ENCODE peak calls at places on chromosomes 2 and 18, in ten cellular contexts. One of them, this sample, is unnamed.

GRCh38 chr2:209671280-209671679 is 100.4 kb upstream of the UNC80 start:
- DNase-seq in NCI-H1694 treated with DMSO at 0.1 percent for 48 hours: no peak
- DNase-seq in activated CD4-positive, CD25-positive, alpha-beta regulatory T cell: no peak
- DNase-seq in NCI-H1092: no peak
- DNase-seq in CD8-positive, alpha-beta memory T cell: no peak
- DNase-seq in stimulated activated CD4-positive, alpha-beta T cell treated with anti-CD3 and anti-CD28 coated beads, Interleukin-12 subunit alpha, Interleukin-12 subunit beta, amount 100 ng/mL, for 48 hours: no peak
- DNase-seq in PC-9: no peak
- DNase-seq in adipocyte: no peak
- DNase-seq in astrocyte: no peak
- DNase-seq in Calu3: no peak
- DNase-seq in this sample: no peak

GRCh38 chr2:212595036-212595654 is 56.5 kb upstream of the ERBB4 start:
- DNase-seq in NCI-H1694 treated with DMSO at 0.1 percent for 48 hours: peak; percentile 35
- DNase-seq in activated CD4-positive, CD25-positive, alpha-beta regulatory T cell: no peak
- DNase-seq in NCI-H1092: no peak
- DNase-seq in CD8-positive, alpha-beta memory T cell: no peak
- DNase-seq in stimulated activated CD4-positive, alpha-beta T cell treated with anti-CD3 and anti-CD28 coated beads, Interleukin-12 subunit alpha, Interleukin-12 subunit beta, amount 100 ng/mL, for 48 hours: no peak
- DNase-seq in PC-9: no peak
- DNase-seq in adipocyte: peak; percentile 47
- DNase-seq in astrocyte: peak; percentile 31
- DNase-seq in Calu3: no peak
- DNase-seq in this sample: peak; percentile 9

GRCh38 chr18:48547456-48548403 is 8.9 kb downstream of the CTIF start:
- DNase-seq in NCI-H1694 treated with DMSO at 0.1 percent for 48 hours: no peak
- DNase-seq in activated CD4-positive, CD25-positive, alpha-beta regulatory T cell: no peak
- DNase-seq in NCI-H1092: no peak
- DNase-seq in CD8-positive, alpha-beta memory T cell: no peak
- DNase-seq in stimulated activated CD4-positive, alpha-beta T cell treated with anti-CD3 and anti-CD28 coated beads, Interleukin-12 subunit alpha, Interleukin-12 subunit beta, amount 100 ng/mL, for 48 hours: no peak
- DNase-seq in PC-9: peak; percentile 37
- DNase-seq in adipocyte: peak; percentile 88
- DNase-seq in astrocyte: peak; percentile 85
- DNase-seq in Calu3: peak; percentile 15
- DNase-seq in this sample: peak; percentile 67

GRCh38 chr2:239594772-239595608 is 194.2 kb upstream of the HDAC4 start:
- DNase-seq in NCI-H1694 treated with DMSO at 0.1 percent for 48 hours: peak; percentile 1
- DNase-seq in activated CD4-positive, CD25-positive, alpha-beta regulatory T cell: no peak
- DNase-seq in NCI-H1092: no peak
- DNase-seq in CD8-positive, alpha-beta memory T cell: no peak
- DNase-seq in stimulated activated CD4-positive, alpha-beta T cell treated with anti-CD3 and anti-CD28 coated beads, Interleukin-12 subunit alpha, Interleukin-12 subunit beta, amount 100 ng/mL, for 48 hours: no peak
- DNase-seq in PC-9: no peak
- DNase-seq in adipocyte: no peak
- DNase-seq in astrocyte: no peak
- DNase-seq in Calu3: no peak
- DNase-seq in this sample: no peak

GRCh38 chr2:242012956-242013764 is 143.6 kb downstream of the RTP5 start:
- DNase-seq in NCI-H1694 treated with DMSO at 0.1 percent for 48 hours: no peak
- DNase-seq in activated CD4-positive, CD25-positive, alpha-beta regulatory T cell: no peak
- DNase-seq in NCI-H1092: no peak
- DNase-seq in CD8-positive, alpha-beta memory T cell: no peak
- DNase-seq in stimulated activated CD4-positive, alpha-beta T cell treated with anti-CD3 and anti-CD28 coated beads, Interleukin-12 subunit alpha, Interleukin-12 subunit beta, amount 100 ng/mL, for 48 hours: no peak
- DNase-seq in PC-9: no peak
- DNase-seq in adipocyte: no peak
- DNase-seq in astrocyte: no peak
- DNase-seq in Calu3: no peak
- DNase-seq in this sample: no peak

GRCh38 chr2:101811226-101812015 is 113.9 kb downstream of the MAP4K4 start:
- DNase-seq in NCI-H1694 treated with DMSO at 0.1 percent for 48 hours: peak; percentile 76
- DNase-seq in activated CD4-positive, CD25-positive, alpha-beta regulatory T cell: no peak
- DNase-seq in NCI-H1092: no peak
- DNase-seq in CD8-positive, alpha-beta memory T cell: no peak
- DNase-seq in stimulated activated CD4-positive, alpha-beta T cell treated with anti-CD3 and anti-CD28 coated beads, Interleukin-12 subunit alpha, Interleukin-12 subunit beta, amount 100 ng/mL, for 48 hours: no peak
- DNase-seq in PC-9: no peak
- DNase-seq in adipocyte: no peak
- DNase-seq in astrocyte: no peak
- DNase-seq in Calu3: no peak
- DNase-seq in this sample: no peak

GRCh38 chr2:84866121-84866520 is 14.8 kb downstream of the TRABD2A start:
- DNase-seq in NCI-H1694 treated with DMSO at 0.1 percent for 48 hours: no peak
- DNase-seq in activated CD4-positive, CD25-positive, alpha-beta regulatory T cell: no peak
- DNase-seq in NCI-H1092: no peak
- DNase-seq in CD8-positive, alpha-beta memory T cell: no peak
- DNase-seq in stimulated activated CD4-positive, alpha-beta T cell treated with anti-CD3 and anti-CD28 coated beads, Interleukin-12 subunit alpha, Interleukin-12 subunit beta, amount 100 ng/mL, for 48 hours: no peak
- DNase-seq in PC-9: no peak
- DNase-seq in adipocyte: peak; percentile 45
- DNase-seq in astrocyte: no peak
- DNase-seq in Calu3: no peak
- DNase-seq in this sample: no peak

GRCh38 chr2:127090281-127091128 is 16.4 kb downstream of the BIN1 start:
- DNase-seq in NCI-H1694 treated with DMSO at 0.1 percent for 48 hours: no peak
- DNase-seq in activated CD4-positive, CD25-positive, alpha-beta regulatory T cell: no peak
- DNase-seq in NCI-H1092: no peak
- DNase-seq in CD8-positive, alpha-beta memory T cell: no peak
- DNase-seq in stimulated activated CD4-positive, alpha-beta T cell treated with anti-CD3 and anti-CD28 coated beads, Interleukin-12 subunit alpha, Interleukin-12 subunit beta, amount 100 ng/mL, for 48 hours: no peak
- DNase-seq in PC-9: no peak
- DNase-seq in adipocyte: no peak
- DNase-seq in astrocyte: no peak
- DNase-seq in Calu3: no peak
- DNase-seq in this sample: no peak

GRCh38 chr2:75559633-75560021 is 1.1 kb downstream of the EVA1A start:
- DNase-seq in NCI-H1694 treated with DMSO at 0.1 percent for 48 hours: no peak
- DNase-seq in activated CD4-positive, CD25-positive, alpha-beta regulatory T cell: no peak
- DNase-seq in NCI-H1092: no peak
- DNase-seq in CD8-positive, alpha-beta memory T cell: no peak
- DNase-seq in stimulated activated CD4-positive, alpha-beta T cell treated with anti-CD3 and anti-CD28 coated beads, Interleukin-12 subunit alpha, Interleukin-12 subunit beta, amount 100 ng/mL, for 48 hours: no peak
- DNase-seq in PC-9: no peak
- DNase-seq in adipocyte: no peak
- DNase-seq in astrocyte: peak; percentile 24
- DNase-seq in Calu3: no peak
- DNase-seq in this sample: no peak

GRCh38 chr2:235518317-235519090 is 24.7 kb downstream of the AGAP1 start:
- DNase-seq in NCI-H1694 treated with DMSO at 0.1 percent for 48 hours: peak; percentile 20
- DNase-seq in activated CD4-positive, CD25-positive, alpha-beta regulatory T cell: no peak
- DNase-seq in NCI-H1092: no peak
- DNase-seq in CD8-positive, alpha-beta memory T cell: no peak
- DNase-seq in stimulated activated CD4-positive, alpha-beta T cell treated with anti-CD3 and anti-CD28 coated beads, Interleukin-12 subunit alpha, Interleukin-12 subunit beta, amount 100 ng/mL, for 48 hours: no peak
- DNase-seq in PC-9: no peak
- DNase-seq in adipocyte: no peak
- DNase-seq in astrocyte: no peak
- DNase-seq in Calu3: no peak
- DNase-seq in this sample: no peak

GRCh38 chr2:113291191-113291590 is 12.5 kb upstream of the PAX8 start:
- DNase-seq in NCI-H1694 treated with DMSO at 0.1 percent for 48 hours: no peak
- DNase-seq in activated CD4-positive, CD25-positive, alpha-beta regulatory T cell: no peak
- DNase-seq in NCI-H1092: no peak
- DNase-seq in CD8-positive, alpha-beta memory T cell: no peak
- DNase-seq in stimulated activated CD4-positive, alpha-beta T cell treated with anti-CD3 and anti-CD28 coated beads, Interleukin-12 subunit alpha, Interleukin-12 subunit beta, amount 100 ng/mL, for 48 hours: no peak
- DNase-seq in PC-9: no peak
- DNase-seq in adipocyte: no peak
- DNase-seq in astrocyte: no peak
- DNase-seq in Calu3: no peak
- DNase-seq in this sample: no peak

GRCh38 chr18:12271376-12272235 is 17.4 kb downstream of the CIDEA start:
- DNase-seq in NCI-H1694 treated with DMSO at 0.1 percent for 48 hours: peak; percentile 81
- DNase-seq in activated CD4-positive, CD25-positive, alpha-beta regulatory T cell: peak; percentile 34
- DNase-seq in NCI-H1092: peak; percentile 33
- DNase-seq in CD8-positive, alpha-beta memory T cell: peak; percentile 40
- DNase-seq in stimulated activated CD4-positive, alpha-beta T cell treated with anti-CD3 and anti-CD28 coated beads, Interleukin-12 subunit alpha, Interleukin-12 subunit beta, amount 100 ng/mL, for 48 hours: peak; percentile 42
- DNase-seq in PC-9: peak; percentile 83
- DNase-seq in adipocyte: peak; percentile 89
- DNase-seq in astrocyte: peak; percentile 56
- DNase-seq in Calu3: peak; percentile 85
- DNase-seq in this sample: peak; percentile 75

GRCh38 chr2:172438741-172439508 is 11.5 kb downstream of the ITGA6 start:
- DNase-seq in NCI-H1694 treated with DMSO at 0.1 percent for 48 hours: no peak
- DNase-seq in activated CD4-positive, CD25-positive, alpha-beta regulatory T cell: no peak
- DNase-seq in NCI-H1092: no peak
- DNase-seq in CD8-positive, alpha-beta memory T cell: no peak
- DNase-seq in stimulated activated CD4-positive, alpha-beta T cell treated with anti-CD3 and anti-CD28 coated beads, Interleukin-12 subunit alpha, Interleukin-12 subunit beta, amount 100 ng/mL, for 48 hours: no peak
- DNase-seq in PC-9: peak; percentile 87
- DNase-seq in adipocyte: peak; percentile 47
- DNase-seq in astrocyte: peak; percentile 42
- DNase-seq in Calu3: peak; percentile 68
- DNase-seq in this sample: peak; percentile 60

GRCh38 chr2:84880645-84881521 is at the start of gene TRABD2A:
- DNase-seq in NCI-H1694 treated with DMSO at 0.1 percent for 48 hours: no peak
- DNase-seq in activated CD4-positive, CD25-positive, alpha-beta regulatory T cell: peak; percentile 36
- DNase-seq in NCI-H1092: no peak
- DNase-seq in CD8-positive, alpha-beta memory T cell: peak; percentile 75
- DNase-seq in stimulated activated CD4-positive, alpha-beta T cell treated with anti-CD3 and anti-CD28 coated beads, Interleukin-12 subunit alpha, Interleukin-12 subunit beta, amount 100 ng/mL, for 48 hours: peak; percentile 53
- DNase-seq in PC-9: no peak
- DNase-seq in adipocyte: peak; percentile 60
- DNase-seq in astrocyte: no peak
- DNase-seq in Calu3: no peak
- DNase-seq in this sample: no peak

GRCh38 chr2:128197059-128197458 is 106.1 kb downstream of the UGGT1 start:
- DNase-seq in NCI-H1694 treated with DMSO at 0.1 percent for 48 hours: no peak
- DNase-seq in activated CD4-positive, CD25-positive, alpha-beta regulatory T cell: no peak
- DNase-seq in NCI-H1092: no peak
- DNase-seq in CD8-positive, alpha-beta memory T cell: no peak
- DNase-seq in stimulated activated CD4-positive, alpha-beta T cell treated with anti-CD3 and anti-CD28 coated beads, Interleukin-12 subunit alpha, Interleukin-12 subunit beta, amount 100 ng/mL, for 48 hours: no peak
- DNase-seq in PC-9: no peak
- DNase-seq in adipocyte: no peak
- DNase-seq in astrocyte: no peak
- DNase-seq in Calu3: no peak
- DNase-seq in this sample: no peak

GRCh38 chr2:239264838-239265651 is 135.8 kb downstream of the HDAC4 start:
- DNase-seq in NCI-H1694 treated with DMSO at 0.1 percent for 48 hours: no peak
- DNase-seq in activated CD4-positive, CD25-positive, alpha-beta regulatory T cell: no peak
- DNase-seq in NCI-H1092: no peak
- DNase-seq in CD8-positive, alpha-beta memory T cell: peak; percentile 86
- DNase-seq in stimulated activated CD4-positive, alpha-beta T cell treated with anti-CD3 and anti-CD28 coated beads, Interleukin-12 subunit alpha, Interleukin-12 subunit beta, amount 100 ng/mL, for 48 hours: peak; percentile 58
- DNase-seq in PC-9: peak; percentile 55
- DNase-seq in adipocyte: peak; percentile 20
- DNase-seq in astrocyte: peak; percentile 73
- DNase-seq in Calu3: peak; percentile 22
- DNase-seq in this sample: peak; percentile 79

GRCh38 chr2:96137611-96138129 is 632 bp downstream of the ASTL start:
- DNase-seq in NCI-H1694 treated with DMSO at 0.1 percent for 48 hours: no peak
- DNase-seq in activated CD4-positive, CD25-positive, alpha-beta regulatory T cell: no peak
- DNase-seq in NCI-H1092: no peak
- DNase-seq in CD8-positive, alpha-beta memory T cell: no peak
- DNase-seq in stimulated activated CD4-positive, alpha-beta T cell treated with anti-CD3 and anti-CD28 coated beads, Interleukin-12 subunit alpha, Interleukin-12 subunit beta, amount 100 ng/mL, for 48 hours: no peak
- DNase-seq in PC-9: no peak
- DNase-seq in adipocyte: no peak
- DNase-seq in astrocyte: no peak
- DNase-seq in Calu3: no peak
- DNase-seq in this sample: no peak

GRCh38 chr18:22446906-22447305 is 29.2 kb upstream of the CTAGE1 start:
- DNase-seq in NCI-H1694 treated with DMSO at 0.1 percent for 48 hours: no peak
- DNase-seq in activated CD4-positive, CD25-positive, alpha-beta regulatory T cell: no peak
- DNase-seq in NCI-H1092: no peak
- DNase-seq in CD8-positive, alpha-beta memory T cell: no peak
- DNase-seq in stimulated activated CD4-positive, alpha-beta T cell treated with anti-CD3 and anti-CD28 coated beads, Interleukin-12 subunit alpha, Interleukin-12 subunit beta, amount 100 ng/mL, for 48 hours: no peak
- DNase-seq in PC-9: no peak
- DNase-seq in adipocyte: no peak
- DNase-seq in astrocyte: no peak
- DNase-seq in Calu3: no peak
- DNase-seq in this sample: no peak

GRCh38 chr2:205644018-205644417 is 38.3 kb upstream of the NRP2 start:
- DNase-seq in NCI-H1694 treated with DMSO at 0.1 percent for 48 hours: no peak
- DNase-seq in activated CD4-positive, CD25-positive, alpha-beta regulatory T cell: no peak
- DNase-seq in NCI-H1092: no peak
- DNase-seq in CD8-positive, alpha-beta memory T cell: no peak
- DNase-seq in stimulated activated CD4-positive, alpha-beta T cell treated with anti-CD3 and anti-CD28 coated beads, Interleukin-12 subunit alpha, Interleukin-12 subunit beta, amount 100 ng/mL, for 48 hours: no peak
- DNase-seq in PC-9: no peak
- DNase-seq in adipocyte: no peak
- DNase-seq in astrocyte: peak; percentile 44
- DNase-seq in Calu3: no peak
- DNase-seq in this sample: no peak

GRCh38 chr2:124908411-124908810 is 883.3 kb downstream of the CNTNAP5 start:
- DNase-seq in NCI-H1694 treated with DMSO at 0.1 percent for 48 hours: no peak
- DNase-seq in activated CD4-positive, CD25-positive, alpha-beta regulatory T cell: no peak
- DNase-seq in NCI-H1092: no peak
- DNase-seq in CD8-positive, alpha-beta memory T cell: no peak
- DNase-seq in stimulated activated CD4-positive, alpha-beta T cell treated with anti-CD3 and anti-CD28 coated beads, Interleukin-12 subunit alpha, Interleukin-12 subunit beta, amount 100 ng/mL, for 48 hours: no peak
- DNase-seq in PC-9: no peak
- DNase-seq in adipocyte: peak; percentile 0
- DNase-seq in astrocyte: peak; percentile 37
- DNase-seq in Calu3: no peak
- DNase-seq in this sample: no peak